ENCODE peak calls at places on chromosomes 2 and 18, in six cellular contexts. One of them, this sample, is unnamed.

GRCh38 chr2:152560163-152560562 is 157.1 kb downstream of the PRPF40A start:
- DNase-seq in uterus: no peak
- DNase-seq in WTC11: no peak
- DNase-seq in A673: no peak
- DNase-seq in lung: no peak
- DNase-seq in IMR-90: peak
- DNase-seq in this sample: no peak

GRCh38 chr2:53793821-53794220 is 7.0 kb downstream of the ERLEC1 start:
- DNase-seq in uterus: no peak
- DNase-seq in WTC11: no peak
- DNase-seq in A673: no peak
- DNase-seq in lung: no peak
- DNase-seq in IMR-90: no peak
- DNase-seq in this sample: no peak

GRCh38 chr18:21634588-21635199 is 22.6 kb downstream of the SNRPD1 start:
- DNase-seq in uterus: no peak
- DNase-seq in WTC11: no peak
- DNase-seq in A673: no peak
- DNase-seq in lung: no peak
- DNase-seq in IMR-90: no peak
- DNase-seq in this sample: no peak

GRCh38 chr2:12538300-12538699 is 178.4 kb upstream of the TRIB2 start:
- DNase-seq in uterus: no peak
- DNase-seq in WTC11: no peak
- DNase-seq in A673: no peak
- DNase-seq in lung: no peak
- DNase-seq in IMR-90: no peak
- DNase-seq in this sample: no peak

GRCh38 chr2:167504061-167504460 is 615.8 kb downstream of the XIRP2 start:
- DNase-seq in uterus: no peak
- DNase-seq in WTC11: no peak
- DNase-seq in A673: no peak
- DNase-seq in lung: no peak
- DNase-seq in IMR-90: no peak
- DNase-seq in this sample: no peak

GRCh38 chr18:58351776-58352175 is 277.1 kb downstream of the ALPK2 start:
- DNase-seq in uterus: no peak
- DNase-seq in WTC11: no peak
- DNase-seq in A673: no peak
- DNase-seq in lung: no peak
- DNase-seq in IMR-90: no peak
- DNase-seq in this sample: no peak

GRCh38 chr2:59176737-59177136 is 935.6 kb upstream of the FANCL start:
- DNase-seq in uterus: no peak
- DNase-seq in WTC11: no peak
- DNase-seq in A673: no peak
- DNase-seq in lung: no peak
- DNase-seq in IMR-90: no peak
- DNase-seq in this sample: no peak

GRCh38 chr2:19898592-19899329 is 3.0 kb downstream of the TTC32 start:
- DNase-seq in uterus: no peak
- DNase-seq in WTC11: no peak
- DNase-seq in A673: no peak
- DNase-seq in lung: no peak
- DNase-seq in IMR-90: no peak
- DNase-seq in this sample: no peak

GRCh38 chr2:190396264-190396663 is 11.9 kb upstream of the MFSD6 start:
- DNase-seq in uterus: no peak
- DNase-seq in WTC11: no peak
- DNase-seq in A673: no peak
- DNase-seq in lung: no peak
- DNase-seq in IMR-90: no peak
- DNase-seq in this sample: no peak

GRCh38 chr2:232418466-232419244 is 12.0 kb downstream of the ALPG start:
- DNase-seq in uterus: no peak
- DNase-seq in WTC11: peak
- DNase-seq in A673: no peak
- DNase-seq in lung: no peak
- DNase-seq in IMR-90: no peak
- DNase-seq in this sample: no peak

GRCh38 chr2:27255187-27255586 is 7.7 kb downstream of the SLC30A3 start:
- DNase-seq in uterus: no peak
- DNase-seq in WTC11: no peak
- DNase-seq in A673: no peak
- DNase-seq in lung: no peak
- DNase-seq in IMR-90: no peak
- DNase-seq in this sample: no peak

GRCh38 chr2:190343500-190344274 is at the start of gene INPP1:
- DNase-seq in uterus: peak
- DNase-seq in WTC11: peak
- DNase-seq in A673: peak
- DNase-seq in lung: peak
- DNase-seq in IMR-90: peak
- DNase-seq in this sample: no peak

GRCh38 chr2:202054716-202055115 is 18.3 kb upstream of the KIAA2012 start:
- DNase-seq in uterus: no peak
- DNase-seq in WTC11: no peak
- DNase-seq in A673: peak
- DNase-seq in lung: no peak
- DNase-seq in IMR-90: no peak
- DNase-seq in this sample: no peak

GRCh38 chr2:202052235-202052634 is 18.6 kb downstream of the FZD7 start:
- DNase-seq in uterus: no peak
- DNase-seq in WTC11: no peak
- DNase-seq in A673: no peak
- DNase-seq in lung: no peak
- DNase-seq in IMR-90: no peak
- DNase-seq in this sample: no peak

GRCh38 chr2:202051499-202052161 is 18.0 kb downstream of the FZD7 start:
- DNase-seq in uterus: no peak
- DNase-seq in WTC11: peak
- DNase-seq in A673: peak
- DNase-seq in lung: no peak
- DNase-seq in IMR-90: peak
- DNase-seq in this sample: no peak

GRCh38 chr2:202060218-202060617 is 12.8 kb upstream of the KIAA2012 start:
- DNase-seq in uterus: no peak
- DNase-seq in WTC11: no peak
- DNase-seq in A673: no peak
- DNase-seq in lung: no peak
- DNase-seq in IMR-90: no peak
- DNase-seq in this sample: no peak

GRCh38 chr2:202056611-202057010 is 16.4 kb upstream of the KIAA2012 start:
- DNase-seq in uterus: no peak
- DNase-seq in WTC11: no peak
- DNase-seq in A673: peak
- DNase-seq in lung: no peak
- DNase-seq in IMR-90: peak
- DNase-seq in this sample: no peak
- TF ChIP-seq CTCF in uterus: no peak
- TF ChIP-seq CTCF in WTC11: no peak
- TF ChIP-seq CTCF in A673: peak
- TF ChIP-seq CTCF in lung: no peak
- TF ChIP-seq CTCF in IMR-90: peak
- TF ChIP-seq CTCF in this sample: peak

DNA sequence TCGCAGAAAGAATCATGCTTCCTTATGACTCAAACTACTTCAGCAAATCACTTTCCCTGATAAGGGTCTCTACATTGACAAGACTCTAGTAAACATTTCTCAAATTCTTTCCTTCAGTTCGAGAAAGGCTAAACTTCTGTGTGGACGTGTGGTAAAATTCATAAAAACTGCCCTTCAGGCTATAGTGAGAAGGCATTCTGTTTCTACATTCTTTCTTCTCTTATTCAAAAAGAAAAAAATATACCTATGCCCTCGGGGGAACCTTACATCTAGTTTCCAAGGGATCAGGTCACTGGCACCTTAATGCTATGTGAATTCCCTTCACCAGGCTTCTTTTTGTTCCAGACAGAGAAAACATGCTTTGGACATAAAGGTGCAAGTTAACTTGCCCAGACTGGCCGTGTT is 4.9 kb downstream of the VIT start:
- DNase-seq in uterus: no peak
- DNase-seq in WTC11: no peak
- DNase-seq in A673: no peak
- DNase-seq in lung: no peak
- DNase-seq in IMR-90: peak
- DNase-seq in this sample: no peak
- TF ChIP-seq CTCF in uterus: no peak
- TF ChIP-seq CTCF in WTC11: no peak
- TF ChIP-seq CTCF in A673: no peak
- TF ChIP-seq CTCF in lung: no peak
- TF ChIP-seq CTCF in IMR-90: no peak
- TF ChIP-seq CTCF in this sample: no peak

GRCh38 chr18:40019797-40020392 is 1935.1 kb upstream of the PIK3C3 start:
- DNase-seq in uterus: no peak
- DNase-seq in WTC11: no peak
- DNase-seq in A673: no peak
- DNase-seq in lung: no peak
- DNase-seq in IMR-90: no peak
- DNase-seq in this sample: no peak
- TF ChIP-seq CTCF in uterus: no peak
- TF ChIP-seq CTCF in WTC11: no peak
- TF ChIP-seq CTCF in A673: no peak
- TF ChIP-seq CTCF in lung: no peak
- TF ChIP-seq CTCF in IMR-90: no peak
- TF ChIP-seq CTCF in this sample: no peak

DNA sequence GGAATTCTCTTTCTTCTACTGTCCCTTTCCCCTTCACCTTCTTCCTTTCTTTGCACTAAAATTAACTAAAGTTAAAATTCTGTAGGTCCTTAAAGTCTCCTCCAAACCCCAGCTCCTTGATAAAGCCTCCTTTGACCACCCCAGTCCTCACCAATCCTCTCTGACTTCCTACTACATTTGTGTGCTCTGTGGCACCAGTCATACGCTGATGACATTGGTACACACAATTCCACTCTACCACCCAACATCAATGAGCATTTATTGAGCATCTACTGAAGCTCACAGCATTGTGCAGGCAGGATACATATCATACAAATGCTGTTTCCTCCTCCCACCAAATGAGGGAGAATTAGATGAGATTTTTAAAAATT is 4.5 kb upstream of the SP5 start:
- DNase-seq in uterus: no peak
- DNase-seq in WTC11: no peak
- DNase-seq in A673: no peak
- DNase-seq in lung: no peak
- DNase-seq in IMR-90: no peak
- DNase-seq in this sample: no peak
- TF ChIP-seq CTCF in uterus: no peak
- TF ChIP-seq CTCF in WTC11: no peak
- TF ChIP-seq CTCF in A673: no peak
- TF ChIP-seq CTCF in lung: no peak
- TF ChIP-seq CTCF in IMR-90: no peak
- TF ChIP-seq CTCF in this sample: no peak

DNA sequence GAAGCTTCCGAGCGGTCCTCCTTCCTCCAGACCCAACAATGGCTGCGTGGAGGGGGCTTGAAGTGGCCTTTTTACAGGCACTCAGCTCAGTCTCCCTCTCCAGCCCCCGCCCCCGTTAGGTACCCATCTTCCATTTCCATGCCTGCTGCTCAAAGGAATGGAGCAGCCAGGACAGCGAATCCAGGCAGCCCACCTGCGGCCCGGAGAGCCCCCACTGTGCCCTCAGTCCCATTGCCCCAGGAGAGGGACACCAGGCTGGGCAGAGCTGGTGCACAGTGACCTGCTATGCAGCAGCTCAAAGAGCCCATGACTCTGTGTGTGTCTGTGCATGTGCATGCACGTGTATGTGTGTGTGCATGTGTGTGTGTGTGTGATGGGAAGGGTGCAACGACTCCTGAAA is 10.6 kb upstream of the POMC start:
- DNase-seq in uterus: no peak
- DNase-seq in WTC11: no peak
- DNase-seq in A673: no peak
- DNase-seq in lung: no peak
- DNase-seq in IMR-90: no peak
- DNase-seq in this sample: no peak
- TF ChIP-seq CTCF in uterus: no peak
- TF ChIP-seq CTCF in WTC11: no peak
- TF ChIP-seq CTCF in A673: no peak
- TF ChIP-seq CTCF in lung: no peak
- TF ChIP-seq CTCF in IMR-90: no peak
- TF ChIP-seq CTCF in this sample: no peak

DNA sequence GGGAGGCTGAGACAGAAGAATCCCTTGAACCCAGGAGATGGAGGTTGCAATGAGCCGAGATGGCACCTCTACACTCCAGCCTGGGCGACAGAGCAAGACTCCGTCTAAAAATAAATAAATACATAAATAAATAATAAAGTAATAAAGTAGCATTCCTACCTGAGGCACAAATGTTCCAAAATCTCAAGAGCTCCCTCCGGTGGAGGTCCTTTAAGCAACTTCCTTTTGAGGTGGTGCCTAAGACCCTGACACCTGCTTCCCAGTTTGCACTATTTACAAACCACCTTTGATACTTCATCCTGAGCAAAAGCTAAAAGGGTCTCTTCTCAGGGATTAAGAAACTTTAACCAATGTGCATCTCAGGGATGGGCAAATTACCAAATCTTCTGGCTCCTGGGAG is 505.1 kb downstream of the CNTNAP5 start:
- DNase-seq in uterus: no peak
- DNase-seq in WTC11: no peak
- DNase-seq in A673: no peak
- DNase-seq in lung: no peak
- DNase-seq in IMR-90: no peak
- DNase-seq in this sample: no peak
- TF ChIP-seq CTCF in uterus: no peak
- TF ChIP-seq CTCF in WTC11: no peak
- TF ChIP-seq CTCF in A673: peak
- TF ChIP-seq CTCF in lung: no peak
- TF ChIP-seq CTCF in IMR-90: no peak
- TF ChIP-seq CTCF in this sample: no peak

GRCh38 chr2:44655401-44655864 is 286.1 kb upstream of the SIX3 start:
- DNase-seq in uterus: no peak
- DNase-seq in WTC11: no peak
- DNase-seq in A673: no peak
- DNase-seq in lung: no peak
- DNase-seq in IMR-90: no peak
- DNase-seq in this sample: no peak

GRCh38 chr2:44651974-44652373 is 289.5 kb upstream of the SIX3 start:
- DNase-seq in uterus: no peak
- DNase-seq in WTC11: no peak
- DNase-seq in A673: no peak
- DNase-seq in lung: no peak
- DNase-seq in IMR-90: no peak
- DNase-seq in this sample: no peak

GRCh38 chr2:44652701-44653100 is 288.8 kb upstream of the SIX3 start:
- DNase-seq in uterus: no peak
- DNase-seq in WTC11: no peak
- DNase-seq in A673: no peak
- DNase-seq in lung: no peak
- DNase-seq in IMR-90: no peak
- DNase-seq in this sample: no peak

DNA sequence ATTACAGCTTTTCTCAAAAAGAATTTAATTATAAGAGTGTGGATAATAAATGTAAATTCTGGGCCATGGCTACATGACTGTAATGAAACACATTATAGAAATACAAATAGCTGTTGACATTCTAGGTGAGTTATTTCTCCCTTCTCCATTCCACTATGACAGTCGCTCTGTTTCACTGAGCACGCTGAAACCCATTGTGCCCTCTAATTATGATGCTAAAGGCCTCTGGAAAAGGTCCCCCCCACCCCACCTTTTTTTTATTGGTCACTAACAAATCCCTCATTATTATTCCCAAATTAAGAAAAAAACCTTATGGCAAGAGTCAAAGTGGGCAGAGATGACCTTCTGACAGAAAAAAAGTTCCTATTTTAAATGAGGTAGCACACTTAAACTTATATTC is 285.0 kb upstream of the SIX3 start:
- DNase-seq in uterus: no peak
- DNase-seq in WTC11: no peak
- DNase-seq in A673: no peak
- DNase-seq in lung: no peak
- DNase-seq in IMR-90: no peak
- DNase-seq in this sample: no peak
- TF ChIP-seq CTCF in uterus: no peak
- TF ChIP-seq CTCF in WTC11: no peak
- TF ChIP-seq CTCF in A673: no peak
- TF ChIP-seq CTCF in lung: no peak
- TF ChIP-seq CTCF in IMR-90: no peak
- TF ChIP-seq CTCF in this sample: no peak

This sample was measured in AG04450.